ENCODE peak calls at places on chromosomes 16 and 17, in five cellular contexts. G, E, Z, U and Y are unnamed samples.

GRCh38 chr16:12311309-12311708 is 334.8 kb downstream of the SNX29 start:
- DNase-seq in U (no peak), Z (no peak), E (no peak), G (no peak), Y (no peak)

GRCh38 chr16:1782408-1783247 is at the start of the genes NUBP2 and SPSB3:
- DNase-seq in G (peak), Z (peak), U (peak), E (peak), Y (peak)

GRCh38 chr17:12403881-12404398 is 261.8 kb upstream of the MYOCD start:
- DNase-seq in U (no peak), G (no peak), Z (no peak), E (no peak), Y (no peak)

GRCh38 chr16:12459401-12459791 is 344.3 kb downstream of the CPPED1 start:
- DNase-seq in E (no peak), Z (no peak), G (no peak), U (no peak), Y (no peak)

GRCh38 chr17:69677130-69677529 is 262.6 kb downstream of the MAP2K6 start:
- DNase-seq in Z (no peak), G (no peak), E (no peak), U (no peak), Y (no peak)

GRCh38 chr16:27779719-27780161 is 229.8 kb downstream of the KATNIP start:
- DNase-seq in Z (peak), E (no peak), U (peak), G (peak), Y (peak)

GRCh38 chr17:37088459-37088858 is 139.7 kb downstream of the AATF start:
- DNase-seq in G (no peak), U (no peak), Z (no peak), E (no peak), Y (no peak)

GRCh38 chr16:68284847-68285246 is 20.5 kb downstream of the SLC7A6 start:
- DNase-seq in Z (no peak), U (no peak), E (peak), G (no peak), Y (no peak)

GRCh38 chr17:75628425-75628824 is 4.8 kb upstream of the SMIM5 start:
- DNase-seq in G (no peak), E (no peak), Z (no peak), U (no peak), Y (no peak)

GRCh38 chr16:47577029-47577428 is 115.9 kb downstream of the PHKB start:
- DNase-seq in Z (no peak), G (no peak), E (no peak), U (no peak), Y (no peak)

GRCh38 chr16:79601978-79602609 is 1.6 kb upstream of the MAF start:
- DNase-seq in Z (peak), G (peak), U (peak), E (peak), Y (peak)
- TF ChIP-seq RCOR1 in Z (no peak), G (no peak), U (no peak), E (no peak), Y (no peak)

GRCh38 chr16:66503612-66504011 is 46.3 kb downstream of the TK2 start:
- DNase-seq in G (no peak), U (no peak), Z (no peak), E (no peak), Y (no peak)

GRCh38 chr16:66503030-66503429 is 46.9 kb downstream of the TK2 start:
- DNase-seq in Z (no peak), E (no peak), G (no peak), U (no peak), Y (no peak)

GRCh38 chr16:66507731-66508239 is 42.1 kb downstream of the TK2 start:
- DNase-seq in E (no peak), Z (no peak), G (no peak), U (no peak), Y (no peak)

GRCh38 chr16:66502020-66502913 is 47.7 kb downstream of the TK2 start:
- DNase-seq in Z (peak), E (no peak), G (peak), U (no peak), Y (no peak)
- TF ChIP-seq RCOR1 in Z (no peak), E (no peak), G (no peak), U (no peak), Y (no peak)

GRCh38 chr16:4021070-4021779 is 95.0 kb downstream of the ADCY9 start:
- DNase-seq in G (peak), U (no peak), E (no peak), Z (no peak), Y (no peak)
- TF ChIP-seq RCOR1 in G (no peak), U (no peak), E (no peak), Z (no peak), Y (no peak)

GRCh38 chr16:85137323-85138072 is 25.2 kb upstream of the CIBAR2 start:
- DNase-seq in Z (peak), U (peak), E (no peak), G (peak), Y (peak)
- TF ChIP-seq RCOR1 in Z (no peak), U (no peak), E (no peak), G (no peak), Y (peak)

GRCh38 chr17:16073845-16074244 is 74.2 kb downstream of the TTC19 start:
- DNase-seq in E (no peak), Z (no peak), U (no peak), G (no peak), Y (no peak)
- TF ChIP-seq RCOR1 in E (no peak), Z (no peak), U (no peak), G (no peak), Y (no peak)

DNA sequence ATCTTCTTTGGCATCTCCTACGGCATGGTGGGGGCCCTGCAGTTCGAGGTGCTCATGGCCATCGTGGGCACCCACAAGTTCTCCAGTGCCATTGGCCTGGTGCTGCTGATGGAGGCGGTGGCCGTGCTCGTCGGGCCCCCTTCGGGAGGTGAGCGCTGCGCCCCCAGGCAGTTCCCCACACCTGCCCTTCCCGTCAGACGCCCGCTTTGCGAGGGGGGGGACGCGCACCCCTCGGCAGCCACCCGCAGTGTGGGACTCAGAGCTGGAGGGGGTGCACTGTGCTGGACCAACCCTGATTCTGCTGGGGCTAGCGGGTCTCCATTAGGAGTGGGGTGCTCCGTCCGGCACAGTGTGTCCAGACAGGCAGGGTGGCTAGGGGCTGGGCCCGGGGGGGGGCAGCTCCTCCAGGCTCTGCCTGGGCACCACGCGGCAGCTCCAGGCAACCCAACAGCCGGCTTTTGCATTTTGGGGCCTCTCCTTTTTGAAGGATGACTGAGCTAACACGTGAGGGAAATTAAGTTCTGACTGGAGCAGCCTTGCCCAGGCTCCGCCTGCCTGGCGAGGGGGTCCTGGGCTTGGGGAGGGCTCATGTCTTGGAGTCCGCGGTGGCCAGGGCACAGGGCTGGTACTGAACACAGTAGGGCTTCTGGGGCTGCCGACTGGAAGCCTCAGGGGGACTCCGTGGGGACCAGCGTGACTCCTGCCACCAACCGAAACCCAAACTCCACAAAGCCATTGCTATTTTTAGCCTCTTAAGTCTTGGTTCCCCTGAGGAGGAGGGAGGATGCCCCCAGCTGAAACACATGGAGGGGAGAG is 9.1 kb downstream of the SLC16A3 start:
- DNase-seq in G (no peak), U (no peak), E (no peak), Z (no peak), Y (no peak)
- TF ChIP-seq RCOR1 in G (no peak), U (no peak), E (no peak), Z (no peak), Y (no peak)

DNA sequence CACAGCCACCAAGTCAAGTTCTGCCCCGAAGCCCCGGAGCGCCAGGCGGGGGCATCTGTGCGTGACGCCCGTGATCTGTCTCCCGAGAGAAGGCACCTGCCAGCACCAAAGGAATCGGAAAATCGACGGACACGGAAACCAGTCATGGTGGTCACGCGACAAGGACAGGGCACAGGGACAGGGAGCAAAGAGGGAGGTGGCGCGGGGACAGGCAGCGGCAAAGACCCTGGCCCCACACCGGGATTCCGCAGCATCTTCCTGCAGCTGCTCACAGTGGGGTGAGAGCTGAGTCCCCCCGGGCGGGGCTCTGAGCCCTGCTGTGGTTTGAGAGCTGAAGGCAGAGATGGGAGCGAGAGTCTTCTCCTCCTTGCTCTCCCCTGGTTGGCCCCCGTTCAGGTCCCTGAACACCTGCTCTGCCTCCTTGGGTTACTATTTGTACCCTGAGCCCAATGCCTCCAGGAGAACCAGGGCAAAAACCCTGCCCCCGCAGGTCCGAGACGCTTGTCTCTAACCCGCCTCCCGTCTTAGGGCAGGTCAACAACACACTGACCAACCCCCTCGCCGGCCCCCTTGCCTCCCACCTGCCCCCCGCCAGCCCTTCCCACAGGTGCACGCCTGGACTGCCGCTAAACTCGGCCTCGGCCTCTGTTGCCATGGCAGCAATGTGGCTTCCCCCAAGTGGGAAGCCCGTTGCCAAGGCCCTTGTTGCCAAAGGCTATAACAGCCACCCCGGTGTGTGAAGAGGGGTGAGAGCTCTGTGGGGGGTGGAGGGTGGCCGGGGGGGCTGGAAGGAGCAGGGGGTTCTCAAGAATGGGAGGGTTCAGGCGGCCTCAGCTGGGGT is 56.2 kb downstream of the ABR start:
- DNase-seq in Z (no peak), G (no peak), U (no peak), E (no peak), Y (peak)
- TF ChIP-seq RCOR1 in Z (no peak), G (no peak), U (no peak), E (no peak), Y (no peak)